ENCODE peak calls at places on chromosomes 5 and 9, in seven cellular contexts. X is AG04450, Y is HL-60, D is choroid plexus epithelial cell, U is tibial nerve, F is epithelial cell of esophagus, G is mucosa of descending colon. J is an unnamed sample.

GRCh38 chr5:154575869-154576806 is 98.1 kb upstream of the HAND1 start:
- DNase-seq in X (no peak), Y (no peak), D (peak; percentile 21), U (no peak), F (no peak), G (no peak), J (no peak)

GRCh38 chr5:40474250-40474649 is 205.5 kb upstream of the PTGER4 start:
- DNase-seq in X (no peak), Y (no peak), D (no peak), U (no peak), F (no peak), G (no peak), J (no peak)

GRCh38 chr9:105418588-105419108 is 29.2 kb upstream of the FSD1L start:
- DNase-seq in X (no peak), Y (no peak), D (no peak), U (no peak), F (no peak), G (no peak), J (no peak)

GRCh38 chr9:34603610-34604231 is 8.2 kb downstream of the RPP25L start:
- DNase-seq in X (peak; percentile 29), Y (no peak), D (peak; percentile 82), U (peak; percentile 95), F (peak; percentile 73), G (peak; percentile 66), J (peak; percentile 41)

GRCh38 chr5:26388946-26389345 is 649.4 kb downstream of the CDH9 start:
- DNase-seq in X (no peak), Y (no peak), D (no peak), U (no peak), F (peak; percentile 11), G (no peak), J (peak; percentile 20)

GRCh38 chr9:112570731-112571167 is 84.1 kb downstream of the KIAA1958 start:
- DNase-seq in X (no peak), Y (no peak), D (no peak), U (no peak), F (no peak), G (no peak), J (no peak)

GRCh38 chr5:176596689-176597416 is 13.1 kb downstream of the GPRIN1 start:
- DNase-seq in X (no peak), Y (peak; percentile 37), D (peak; percentile 37), U (no peak), F (peak; percentile 58), G (peak; percentile 60), J (no peak)

GRCh38 chr9:98034593-98035546 is 21.7 kb upstream of the NANS start:
- DNase-seq in X (no peak), Y (no peak), D (peak; percentile 85), U (peak; percentile 97), F (peak; percentile 81), G (peak; percentile 77), J (peak; percentile 63)

GRCh38 chr5:172175263-172175719 is 12.7 kb downstream of the STK10 start:
- DNase-seq in X (no peak), Y (peak; percentile 91), D (no peak), U (no peak), F (no peak), G (peak; percentile 94), J (no peak)

GRCh38 chr9:133030317-133031129 is at the start of gene GTF3C5:
- DNase-seq in X (peak; percentile 96), Y (peak; percentile 95), D (peak; percentile 99), U (peak; percentile 89), F (peak; percentile 99), G (peak; percentile 94), J (peak; percentile 93)

GRCh38 chr9:133029994-133030316 is 842 bp upstream of the GTF3C5 start:
- DNase-seq in X (no peak), Y (no peak), D (no peak), U (no peak), F (no peak), G (no peak), J (no peak)

GRCh38 chr9:133031130-133031422 is 279 bp downstream of the GTF3C5 start:
- DNase-seq in X (no peak), Y (no peak), D (no peak), U (no peak), F (no peak), G (no peak), J (no peak)

GRCh38 chr9:133031496-133031911 is 707 bp downstream of the GTF3C5 start:
- DNase-seq in X (no peak), Y (peak; percentile 52), D (no peak), U (no peak), F (peak; percentile 19), G (no peak), J (no peak)

DNA sequence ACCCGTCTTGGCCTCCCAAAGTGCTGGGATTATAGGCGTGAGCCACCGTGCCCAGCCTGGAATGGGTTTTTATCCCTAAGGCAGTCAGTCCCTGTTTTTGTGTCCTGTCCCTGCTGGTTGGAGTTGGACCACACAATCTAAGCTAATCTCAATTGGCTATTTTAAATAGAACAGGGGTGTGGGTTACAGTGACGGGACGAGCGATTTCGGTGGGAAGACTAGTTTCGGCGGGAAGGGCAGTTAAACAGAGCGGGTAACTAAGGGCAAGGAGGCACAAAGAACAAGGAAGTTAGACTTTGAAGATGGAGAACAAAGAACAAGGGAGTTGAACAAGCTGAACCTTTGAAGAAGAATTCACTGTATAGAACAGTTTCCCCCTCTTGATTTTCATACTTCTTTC is 1.4 kb downstream of the GTF3C5 start:
- DNase-seq in X (no peak), Y (no peak), D (no peak), U (no peak), F (no peak), G (no peak), J (no peak)
- H3K4me3 ChIP-seq in X (no peak overlapping the region), Y (peak overlapping the region; percentile 79), D (peak overlapping the region; percentile 11), U (peak overlapping the region; percentile 69), F (peak overlapping the region; percentile 1), G (no peak overlapping the region), J (peak overlapping the region; percentile 94)

DNA sequence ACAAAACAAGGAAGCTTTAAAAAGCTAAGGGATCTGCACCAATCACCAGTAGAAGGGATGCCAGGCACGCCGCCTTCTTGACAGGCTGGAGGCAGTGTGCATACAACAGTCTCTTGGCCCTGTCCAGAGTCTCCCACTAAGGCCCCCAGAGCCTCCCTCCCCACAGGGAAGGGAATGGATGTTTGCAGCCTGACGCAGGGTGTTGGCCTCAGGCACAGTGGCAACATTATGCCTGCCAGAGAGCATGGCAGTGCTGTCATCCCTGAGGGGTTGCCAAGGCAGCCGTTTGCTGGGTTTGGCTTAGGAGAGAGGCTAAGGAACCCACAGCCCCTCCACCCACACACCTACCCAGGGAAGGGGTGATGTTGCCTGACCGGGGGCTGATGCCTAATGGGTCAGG is 4.8 kb downstream of the HBEGF start:
- DNase-seq in X (no peak), Y (no peak), D (no peak), U (no peak), F (peak; percentile 47), G (no peak), J (peak; percentile 97)
- H3K4me3 ChIP-seq in X (no peak overlapping the region), Y (no peak overlapping the region), D (no peak overlapping the region), U (no peak overlapping the region), F (no peak overlapping the region), G (no peak overlapping the region), J (no peak overlapping the region)

GRCh38 chr5:68071731-68072130 is 143.8 kb upstream of the PIK3R1 start:
- DNase-seq in X (no peak), Y (no peak), D (no peak), U (no peak), F (peak; percentile 16), G (no peak), J (no peak)
- H3K4me3 ChIP-seq in X (no peak overlapping the region), Y (no peak overlapping the region), D (no peak overlapping the region), U (no peak overlapping the region), F (no peak overlapping the region), G (no peak overlapping the region), J (no peak overlapping the region)

GRCh38 chr5:84016090-84016489 is 295.4 kb upstream of the HAPLN1 start:
- DNase-seq in X (no peak), Y (no peak), D (peak; percentile 27), U (no peak), F (no peak), G (no peak), J (no peak)
- H3K4me3 ChIP-seq in X (no peak overlapping the region), Y (no peak overlapping the region), D (no peak overlapping the region), U (no peak overlapping the region), F (no peak overlapping the region), G (no peak overlapping the region), J (no peak overlapping the region)

DNA sequence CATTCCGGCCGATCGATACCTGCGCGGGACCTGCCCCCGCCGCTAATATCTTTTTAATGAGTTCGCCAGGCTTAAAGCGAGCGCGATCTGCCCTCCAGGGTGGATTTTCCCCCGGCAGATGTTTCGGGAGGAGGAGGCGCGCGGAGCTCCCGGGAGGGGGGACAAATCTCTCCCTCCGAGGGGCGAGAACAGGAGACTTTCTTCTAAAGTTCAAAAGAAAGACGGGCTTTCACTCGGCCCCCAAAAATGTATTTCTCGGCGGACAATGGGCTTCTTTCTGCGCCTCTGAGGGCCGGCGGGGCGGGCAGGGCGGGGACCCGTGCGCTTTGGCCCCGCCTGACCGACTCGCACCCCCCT is 4.1 kb upstream of the PRDM12 start:
- DNase-seq in X (no peak), Y (no peak), D (no peak), U (no peak), F (no peak), G (no peak), J (no peak)
- H3K4me3 ChIP-seq in X (no peak overlapping the region), Y (peak overlapping the region; percentile 26), D (no peak overlapping the region), U (peak overlapping the region; percentile 50), F (no peak overlapping the region), G (no peak overlapping the region), J (peak overlapping the region; percentile 29)

J was measured in MG63.